ENCODE peak calls at places on chromosomes 7 and 10, in seven cellular contexts. One of them, this sample, is unnamed.
A peak's percentile ranks its signal among the peaks of the same experiment; 100 is the strongest.

GRCh38 chr7:157851501-157852067 is 514.8 kb downstream of the DNAJB6 start:
- DNase-seq in neuronal stem cell: peak; percentile 58
- DNase-seq in H1: peak; percentile 63
- DNase-seq in IMR-90: no peak
- DNase-seq in H9: peak; percentile 85
- DNase-seq in mesenchymal stem cell: no peak
- DNase-seq in mesendoderm: peak; percentile 77
- DNase-seq in this sample: no peak

GRCh38 chr7:12250232-12250631 is 39.1 kb downstream of the TMEM106B start:
- DNase-seq in H9: no peak
- DNase-seq in mesendoderm: no peak
- DNase-seq in H1: no peak
- DNase-seq in mesenchymal stem cell: no peak
- DNase-seq in neuronal stem cell: no peak
- DNase-seq in IMR-90: no peak
- DNase-seq in this sample: no peak

GRCh38 chr10:19843487-19843886 is 27.3 kb downstream of the PLXDC2 start:
- DNase-seq in mesenchymal stem cell: no peak
- DNase-seq in H9: no peak
- DNase-seq in neuronal stem cell: no peak
- DNase-seq in IMR-90: peak; percentile 44
- DNase-seq in mesendoderm: no peak
- DNase-seq in H1: no peak
- DNase-seq in this sample: no peak

GRCh38 chr7:128891110-128891941 is 19.2 kb downstream of the KCP start:
- DNase-seq in H9: peak; percentile 82
- DNase-seq in H1: peak; percentile 77
- DNase-seq in IMR-90: no peak
- DNase-seq in mesendoderm: peak; percentile 77
- DNase-seq in mesenchymal stem cell: no peak
- DNase-seq in neuronal stem cell: no peak
- DNase-seq in this sample: peak; percentile 55

GRCh38 chr10:63266337-63267327 is 133.5 kb downstream of the NRBF2 start:
- DNase-seq in IMR-90: no peak
- DNase-seq in mesenchymal stem cell: no peak
- DNase-seq in neuronal stem cell: no peak
- DNase-seq in H9: no peak
- DNase-seq in mesendoderm: no peak
- DNase-seq in H1: no peak
- DNase-seq in this sample: no peak

GRCh38 chr10:27041196-27041595 is 59.1 kb downstream of the ANKRD26 start:
- DNase-seq in mesenchymal stem cell: no peak
- DNase-seq in neuronal stem cell: no peak
- DNase-seq in H9: no peak
- DNase-seq in IMR-90: peak; percentile 32
- DNase-seq in mesendoderm: no peak
- DNase-seq in H1: no peak
- DNase-seq in this sample: no peak

GRCh38 chr10:125017547-125018298 is 75.8 kb downstream of the ZRANB1 start:
- DNase-seq in H9: no peak
- DNase-seq in neuronal stem cell: no peak
- DNase-seq in mesenchymal stem cell: no peak
- DNase-seq in H1: no peak
- DNase-seq in mesendoderm: no peak
- DNase-seq in IMR-90: no peak
- DNase-seq in this sample: no peak

GRCh38 chr7:29878081-29878688 is 71.9 kb downstream of the WIPF3 start:
- DNase-seq in mesenchymal stem cell: peak; percentile 40
- DNase-seq in mesendoderm: no peak
- DNase-seq in neuronal stem cell: no peak
- DNase-seq in H9: no peak
- DNase-seq in IMR-90: peak; percentile 46
- DNase-seq in H1: no peak
- DNase-seq in this sample: peak; percentile 35

GRCh38 chr10:60820093-60820769 is 42.0 kb downstream of the CDK1 start:
- DNase-seq in H9: no peak
- DNase-seq in neuronal stem cell: no peak
- DNase-seq in IMR-90: peak; percentile 51
- DNase-seq in mesendoderm: peak; percentile 64
- DNase-seq in mesenchymal stem cell: peak; percentile 59
- DNase-seq in H1: no peak
- DNase-seq in this sample: no peak

GRCh38 chr7:149783386-149784250 is 10.2 kb upstream of the ZNF467 start:
- DNase-seq in mesendoderm: no peak
- DNase-seq in mesenchymal stem cell: no peak
- DNase-seq in H1: no peak
- DNase-seq in IMR-90: no peak
- DNase-seq in neuronal stem cell: no peak
- DNase-seq in H9: no peak
- DNase-seq in this sample: no peak

GRCh38 chr10:96397902-96398301 is 39.1 kb upstream of the OPALIN start:
- DNase-seq in mesendoderm: no peak
- DNase-seq in mesenchymal stem cell: no peak
- DNase-seq in neuronal stem cell: no peak
- DNase-seq in H9: no peak
- DNase-seq in H1: no peak
- DNase-seq in IMR-90: no peak
- DNase-seq in this sample: no peak

GRCh38 chr7:43729924-43730248 is 563 bp upstream of the COA1 start:
- DNase-seq in H9: no peak
- DNase-seq in H1: no peak
- DNase-seq in mesenchymal stem cell: no peak
- DNase-seq in mesendoderm: no peak
- DNase-seq in IMR-90: no peak
- DNase-seq in neuronal stem cell: no peak
- DNase-seq in this sample: no peak

GRCh38 chr7:77696643-77697534 is 630 bp downstream of the RSBN1L start:
- DNase-seq in H1: no peak
- DNase-seq in mesendoderm: peak; percentile 73
- DNase-seq in neuronal stem cell: peak; percentile 65
- DNase-seq in IMR-90: peak; percentile 43
- DNase-seq in mesenchymal stem cell: peak; percentile 74
- DNase-seq in H9: peak; percentile 53
- DNase-seq in this sample: peak; percentile 48

GRCh38 chr10:74238031-74238431 is 87.0 kb downstream of the ADK start:
- DNase-seq in IMR-90: peak; percentile 57
- DNase-seq in H1: no peak
- DNase-seq in neuronal stem cell: no peak
- DNase-seq in mesenchymal stem cell: peak; percentile 78
- DNase-seq in mesendoderm: no peak
- DNase-seq in H9: no peak
- DNase-seq in this sample: peak; percentile 39

GRCh38 chr10:63120554-63120953 is 12.6 kb upstream of the NRBF2 start:
- DNase-seq in neuronal stem cell: no peak
- DNase-seq in mesendoderm: no peak
- DNase-seq in mesenchymal stem cell: peak; percentile 91
- DNase-seq in H1: no peak
- DNase-seq in IMR-90: peak; percentile 90
- DNase-seq in H9: no peak
- DNase-seq in this sample: no peak

GRCh38 chr10:102038410-102038809 is 17.6 kb downstream of the ARMH3 start:
- DNase-seq in mesenchymal stem cell: no peak
- DNase-seq in IMR-90: no peak
- DNase-seq in mesendoderm: no peak
- DNase-seq in H1: no peak
- DNase-seq in neuronal stem cell: no peak
- DNase-seq in H9: no peak
- DNase-seq in this sample: no peak

GRCh38 chr7:151058766-151059361 is 525 bp upstream of the SLC4A2 start:
- DNase-seq in H9: peak; percentile 48
- DNase-seq in mesendoderm: peak; percentile 58
- DNase-seq in neuronal stem cell: no peak
- DNase-seq in H1: peak; percentile 62
- DNase-seq in mesenchymal stem cell: peak; percentile 70
- DNase-seq in IMR-90: no peak
- DNase-seq in this sample: no peak

GRCh38 chr7:133934974-133935330 is 192.2 kb upstream of the LRGUK start:
- DNase-seq in H9: no peak
- DNase-seq in neuronal stem cell: no peak
- DNase-seq in mesendoderm: no peak
- DNase-seq in mesenchymal stem cell: peak; percentile 15
- DNase-seq in H1: no peak
- DNase-seq in IMR-90: no peak
- DNase-seq in this sample: no peak

GRCh38 chr7:137254766-137255165 is 88.8 kb downstream of the PTN start:
- DNase-seq in IMR-90: no peak
- DNase-seq in H1: no peak
- DNase-seq in mesendoderm: no peak
- DNase-seq in mesenchymal stem cell: no peak
- DNase-seq in H9: no peak
- DNase-seq in neuronal stem cell: no peak
- DNase-seq in this sample: peak; percentile 72
- H3K4ac ChIP-seq in IMR-90: no peak overlapping the region
- H3K4ac ChIP-seq in H1: no peak overlapping the region
- H3K4ac ChIP-seq in mesendoderm: no peak overlapping the region
- H3K4ac ChIP-seq in mesenchymal stem cell: no peak overlapping the region
- H3K4ac ChIP-seq in H9: no peak overlapping the region
- H3K4ac ChIP-seq in neuronal stem cell: no peak overlapping the region
- H3K4ac ChIP-seq in this sample: peak overlapping the region; percentile 69

DNA sequence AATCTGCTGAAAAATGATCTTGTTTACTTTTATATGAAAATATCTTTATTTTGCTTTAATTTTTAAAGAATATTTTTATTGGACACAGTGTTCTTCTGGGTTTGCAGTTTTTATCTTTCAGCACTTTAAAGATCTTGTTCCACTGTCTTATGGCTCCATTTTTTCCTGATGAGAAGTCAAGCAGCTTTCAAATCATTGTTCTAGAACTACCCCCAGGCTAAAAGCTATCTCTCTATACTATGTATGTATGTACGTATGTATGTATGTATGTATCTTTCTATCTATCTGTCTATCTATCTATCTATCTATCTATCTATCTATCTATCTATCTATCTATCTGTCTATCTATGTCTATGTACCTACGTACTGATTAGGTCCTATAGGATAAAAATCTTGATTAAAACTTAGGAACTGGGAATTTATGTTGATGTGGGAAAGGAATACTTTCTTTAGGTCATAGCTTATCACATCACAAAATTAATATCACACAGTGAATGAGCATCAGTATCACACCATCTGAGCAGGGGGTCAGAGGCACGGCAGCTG is 35.4 kb upstream of the TSPAN13 start:
- DNase-seq in mesenchymal stem cell: no peak
- DNase-seq in IMR-90: no peak
- DNase-seq in mesendoderm: no peak
- DNase-seq in H1: no peak
- DNase-seq in neuronal stem cell: no peak
- DNase-seq in H9: no peak
- DNase-seq in this sample: peak; percentile 19
- H3K4me2 ChIP-seq in mesenchymal stem cell: no peak overlapping the region
- H3K4me2 ChIP-seq in IMR-90: no peak overlapping the region
- H3K4me2 ChIP-seq in mesendoderm: no peak overlapping the region
- H3K4me2 ChIP-seq in H1: no peak overlapping the region
- H3K4me2 ChIP-seq in neuronal stem cell: no peak overlapping the region
- H3K4me2 ChIP-seq in H9: no peak overlapping the region
- H3K4me2 ChIP-seq in this sample: no peak overlapping the region

DNA sequence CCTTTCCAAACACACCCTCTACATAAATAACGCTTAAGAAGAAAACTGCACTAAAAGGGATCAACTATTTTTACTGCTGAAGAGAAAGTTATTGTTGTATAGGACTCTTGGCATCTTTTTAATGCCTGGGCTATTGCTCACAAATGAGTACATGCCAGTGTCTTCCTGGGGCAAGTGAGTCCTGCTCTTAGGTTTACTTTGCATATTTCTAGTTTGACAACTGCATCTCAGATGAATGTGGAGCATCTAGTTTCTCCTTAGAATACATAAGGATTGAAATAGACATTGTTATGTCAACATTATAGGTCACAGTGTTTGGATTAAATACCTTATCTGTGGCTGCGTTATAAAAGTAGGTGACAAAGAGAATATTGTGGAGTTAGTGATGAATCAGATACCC is 44.5 kb downstream of the PSMC2 start:
- DNase-seq in IMR-90: peak; percentile 15
- DNase-seq in H1: no peak
- DNase-seq in neuronal stem cell: no peak
- DNase-seq in mesenchymal stem cell: no peak
- DNase-seq in H9: no peak
- DNase-seq in mesendoderm: no peak
- DNase-seq in this sample: peak; percentile 88
- H3K4ac ChIP-seq in IMR-90: no peak overlapping the region
- H3K4ac ChIP-seq in H1: no peak overlapping the region
- H3K4ac ChIP-seq in neuronal stem cell: no peak overlapping the region
- H3K4ac ChIP-seq in mesenchymal stem cell: no peak overlapping the region
- H3K4ac ChIP-seq in H9: no peak overlapping the region
- H3K4ac ChIP-seq in mesendoderm: no peak overlapping the region
- H3K4ac ChIP-seq in this sample: no peak overlapping the region

DNA sequence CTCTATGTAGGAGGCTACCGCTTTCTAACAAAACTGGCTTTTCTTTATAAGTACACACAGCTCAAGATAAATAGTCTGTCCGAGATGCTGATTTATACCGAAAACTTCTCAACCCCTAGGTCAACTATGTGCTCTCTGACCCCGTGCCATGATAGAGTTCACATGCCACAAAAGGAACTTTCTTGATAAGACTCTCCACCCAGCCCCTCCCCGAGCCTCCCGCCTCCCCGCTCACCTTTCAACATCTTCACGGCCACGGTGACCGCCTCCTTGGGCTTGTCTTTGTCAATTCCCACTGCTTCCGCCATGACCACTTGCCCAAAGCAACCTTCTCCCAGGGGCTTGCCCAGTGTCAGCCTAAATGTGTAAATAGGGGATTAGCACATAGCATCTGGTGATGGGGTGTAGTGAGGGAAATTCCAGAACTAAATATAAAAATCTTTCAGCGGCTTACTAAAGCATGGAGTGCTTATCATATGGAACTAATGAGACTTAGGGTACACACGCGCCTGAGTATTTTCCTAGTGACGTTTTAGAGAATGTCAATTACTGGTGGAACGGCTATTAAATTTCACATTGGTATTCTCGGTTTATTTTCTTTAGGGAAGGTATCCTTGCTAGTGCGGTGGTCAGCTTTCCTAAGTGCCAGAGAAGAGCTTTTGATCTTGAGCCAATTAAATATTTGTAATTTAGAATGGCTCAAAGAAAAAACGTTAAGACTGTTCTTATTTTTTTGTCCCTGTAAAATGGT is 97.5 kb downstream of the FGFR2 start:
- DNase-seq in neuronal stem cell: no peak
- DNase-seq in IMR-90: no peak
- DNase-seq in mesendoderm: peak; percentile 27
- DNase-seq in mesenchymal stem cell: no peak
- DNase-seq in H1: no peak
- DNase-seq in H9: no peak
- DNase-seq in this sample: peak; percentile 59
- H3K4me2 ChIP-seq in neuronal stem cell: no peak overlapping the region
- H3K4me2 ChIP-seq in IMR-90: no peak overlapping the region
- H3K4me2 ChIP-seq in mesendoderm: no peak overlapping the region
- H3K4me2 ChIP-seq in mesenchymal stem cell: no peak overlapping the region
- H3K4me2 ChIP-seq in H1: no peak overlapping the region
- H3K4me2 ChIP-seq in H9: no peak overlapping the region
- H3K4me2 ChIP-seq in this sample: no peak overlapping the region

DNA sequence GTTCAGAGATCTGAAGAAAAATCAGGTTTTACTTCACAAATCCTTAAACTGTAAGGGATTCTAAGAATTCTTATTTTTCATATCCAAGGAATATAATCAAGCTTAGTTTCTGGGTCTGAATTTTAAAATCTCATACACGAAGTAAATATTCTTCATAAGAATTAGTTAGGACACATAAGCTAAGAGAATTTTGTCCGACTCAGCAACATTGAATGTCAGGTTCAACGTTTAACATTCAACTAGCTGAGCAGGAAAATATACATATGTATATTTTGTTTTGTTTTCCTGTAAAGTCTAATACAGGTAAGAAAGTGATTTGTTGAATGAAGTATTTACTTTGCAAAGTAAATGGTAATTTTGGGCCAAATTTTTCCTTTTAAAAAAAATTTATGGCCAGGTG is 106.6 kb upstream of the SEMA3E start:
- DNase-seq in mesenchymal stem cell: no peak
- DNase-seq in neuronal stem cell: no peak
- DNase-seq in H9: no peak
- DNase-seq in mesendoderm: no peak
- DNase-seq in IMR-90: no peak
- DNase-seq in H1: no peak
- DNase-seq in this sample: no peak
- H3K4ac ChIP-seq in mesenchymal stem cell: no peak overlapping the region
- H3K4ac ChIP-seq in neuronal stem cell: no peak overlapping the region
- H3K4ac ChIP-seq in H9: no peak overlapping the region
- H3K4ac ChIP-seq in mesendoderm: no peak overlapping the region
- H3K4ac ChIP-seq in IMR-90: no peak overlapping the region
- H3K4ac ChIP-seq in H1: no peak overlapping the region
- H3K4ac ChIP-seq in this sample: no peak overlapping the region

This sample was measured in trophoblast cell.